ENCODE peak calls at places on chromosome 17, in five cellular contexts. W is AG04450, X is dorsolateral prefrontal cortex, D is aorta, V is uterus. U is an unnamed sample.

GRCh38 chr17:74478369-74479100 is 12.1 kb downstream of the CD300A start:
- DNase-seq in D (no peak), X (no peak), W (no peak), V (no peak), U (no peak)

GRCh38 chr17:2011421-2012371 is 13.4 kb downstream of the RTN4RL1 start:
- DNase-seq in X (no peak), D (no peak), V (no peak), W (no peak), U (no peak)

GRCh38 chr17:77905766-77906165 is 52.7 kb upstream of the TNRC6C start:
- DNase-seq in W (no peak), V (no peak), D (peak; percentile 63), X (no peak), U (no peak)

GRCh38 chr17:28925912-28926365 is 23.1 kb upstream of the DHRS13 start:
- DNase-seq in V (no peak), D (no peak), X (no peak), W (no peak), U (no peak)

GRCh38 chr17:46821482-46822387 is 3.2 kb upstream of the WNT3 start:
- DNase-seq in V (no peak), W (no peak), D (no peak), X (no peak), U (no peak)

GRCh38 chr17:1943432-1943802 is 81.7 kb downstream of the RTN4RL1 start:
- DNase-seq in D (no peak), V (no peak), X (no peak), W (no peak), U (no peak)

GRCh38 chr17:6496116-6496481 is 51.8 kb downstream of the PIMREG start:
- DNase-seq in V (no peak), D (peak; percentile 39), X (peak; percentile 26), W (no peak), U (no peak)

GRCh38 chr17:67628580-67629013 is 89.1 kb upstream of the NOL11 start:
- DNase-seq in D (no peak), X (no peak), W (no peak), V (no peak), U (no peak)

GRCh38 chr17:75808549-75808904 is 23.9 kb downstream of the UNK start:
- DNase-seq in D (no peak), V (no peak), X (no peak), W (no peak), U (no peak)

GRCh38 chr17:3754458-3755334 is 31.0 kb downstream of the HASPIN start:
- DNase-seq in V (no peak), D (no peak), X (no peak), W (no peak), U (peak; percentile 40)

GRCh38 chr17:3750296-3750695 is 26.6 kb downstream of the HASPIN start:
- DNase-seq in V (no peak), X (no peak), W (no peak), D (no peak), U (no peak)

GRCh38 chr17:3750926-3751325 is 27.2 kb downstream of the HASPIN start:
- DNase-seq in W (no peak), V (no peak), X (no peak), D (no peak), U (no peak)

GRCh38 chr17:3754066-3754457 is 30.4 kb downstream of the HASPIN start:
- DNase-seq in V (no peak), D (no peak), W (no peak), X (no peak), U (no peak)

GRCh38 chr17:3751836-3752235 is 28.1 kb downstream of the HASPIN start:
- DNase-seq in W (no peak), D (no peak), X (no peak), V (no peak), U (no peak)
- H3K27ac ChIP-seq in W (no peak overlapping the region), D (no peak overlapping the region), X (no peak overlapping the region), V (no peak overlapping the region), U (no peak overlapping the region)

GRCh38 chr17:80772906-80773242 is 218.8 kb upstream of the CHMP6 start:
- DNase-seq in X (no peak), D (no peak), W (no peak), V (no peak), U (no peak)
- H3K27ac ChIP-seq in X (peak overlapping the region; percentile 88), D (peak overlapping the region; percentile 65), W (peak overlapping the region; percentile 65), V (peak overlapping the region; percentile 65), U (peak overlapping the region; percentile 84)

DNA sequence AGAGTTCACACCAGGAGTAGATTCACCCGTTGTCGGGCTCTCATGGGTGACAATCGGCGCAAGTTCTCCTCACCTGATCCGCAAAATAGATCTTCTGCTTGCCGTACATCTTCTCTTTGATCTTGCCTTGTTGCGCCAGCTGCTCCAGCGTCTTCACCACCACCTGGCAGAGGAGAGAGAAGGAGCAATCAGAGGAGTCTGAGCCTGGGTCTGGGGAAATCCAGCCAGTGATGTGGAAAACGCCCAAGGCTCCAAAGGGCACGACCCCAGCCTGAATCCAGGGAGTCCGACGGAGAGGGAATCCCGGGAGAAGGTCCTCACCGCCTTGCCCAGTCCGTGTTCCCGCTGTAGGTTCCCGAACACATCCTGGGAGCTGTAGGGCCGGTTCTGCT is 393 bp downstream of the PSMC3IP start:
- DNase-seq in W (no peak), D (no peak), V (no peak), X (no peak), U (no peak)
- H3K27ac ChIP-seq in W (peak overlapping the region; percentile 73), D (peak overlapping the region; percentile 55), V (peak overlapping the region; percentile 61), X (peak overlapping the region; percentile 84), U (peak overlapping the region; percentile 90)

GRCh38 chr17:8957721-8958120 is 7.8 kb downstream of the PIK3R5 start:
- DNase-seq in X (no peak), W (no peak), D (no peak), V (no peak), U (no peak)
- H3K27ac ChIP-seq in X (no peak overlapping the region), W (no peak overlapping the region), D (no peak overlapping the region), V (no peak overlapping the region), U (no peak overlapping the region)

DNA sequence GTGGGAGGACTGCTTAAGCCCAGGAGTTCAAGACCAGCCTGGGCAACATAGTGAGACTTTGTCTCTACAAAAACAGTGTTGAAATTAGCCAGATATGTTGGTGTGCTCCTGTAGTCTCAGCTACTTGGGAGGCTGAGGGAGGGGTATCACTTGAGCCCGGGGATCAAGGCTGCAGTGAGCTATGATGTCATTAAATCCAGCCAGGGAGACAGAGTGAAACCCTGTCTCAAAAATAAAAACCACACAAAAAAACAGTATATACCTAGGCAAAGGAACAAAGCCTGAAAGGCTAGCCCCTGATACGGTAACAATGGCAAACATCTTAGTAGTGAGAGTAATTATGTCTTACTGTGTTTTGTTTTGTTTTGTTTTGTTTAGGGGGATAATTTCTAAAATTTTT is 38.0 kb downstream of the TOM1L2 start:
- DNase-seq in W (no peak), D (no peak), X (no peak), V (no peak), U (no peak)
- H3K27ac ChIP-seq in W (no peak overlapping the region), D (no peak overlapping the region), X (peak overlapping the region; percentile 45), V (no peak overlapping the region), U (no peak overlapping the region)

U was measured in caudate nucleus.